ENCODE peak calls at places on chromosomes 16 and 17, in four cellular contexts. One of them, this sample, is unnamed.
A peak's percentile ranks its signal among the peaks of the same experiment; 100 is the strongest.

GRCh38 chr17:54948380-54948779 is 20.1 kb downstream of the COX11 start:
- DNase-seq in neuronal stem cell: no peak
- DNase-seq in H1: no peak
- DNase-seq in mesendoderm: no peak
- DNase-seq in this sample: peak; percentile 93

GRCh38 chr16:85757341-85757822 is 6.5 kb upstream of the C16orf74 start:
- DNase-seq in neuronal stem cell: no peak
- DNase-seq in H1: no peak
- DNase-seq in mesendoderm: no peak
- DNase-seq in this sample: peak; percentile 76

GRCh38 chr17:32755045-32755805 is 121.7 kb downstream of the MYO1D start:
- DNase-seq in neuronal stem cell: peak; percentile 39
- DNase-seq in H1: no peak
- DNase-seq in mesendoderm: peak; percentile 60
- DNase-seq in this sample: peak; percentile 80

GRCh38 chr16:30473231-30474061 is 904 bp downstream of the ITGAL start:
- DNase-seq in neuronal stem cell: no peak
- DNase-seq in H1: no peak
- DNase-seq in mesendoderm: no peak
- DNase-seq in this sample: no peak

GRCh38 chr16:76428858-76429257 is 151.7 kb downstream of the CNTNAP4 start:
- DNase-seq in neuronal stem cell: no peak
- DNase-seq in H1: no peak
- DNase-seq in mesendoderm: no peak
- DNase-seq in this sample: peak; percentile 38

GRCh38 chr16:57723170-57723569 is 12.4 kb upstream of the KATNB1 start:
- DNase-seq in neuronal stem cell: no peak
- DNase-seq in H1: no peak
- DNase-seq in mesendoderm: peak; percentile 61
- DNase-seq in this sample: peak; percentile 6

GRCh38 chr17:33218657-33219298 is 74.3 kb downstream of the ASIC2 start:
- DNase-seq in neuronal stem cell: no peak
- DNase-seq in H1: no peak
- DNase-seq in mesendoderm: no peak
- DNase-seq in this sample: peak; percentile 68

GRCh38 chr17:58356231-58356630 is 4.2 kb upstream of the SUPT4H1 start:
- DNase-seq in neuronal stem cell: no peak
- DNase-seq in H1: no peak
- DNase-seq in mesendoderm: no peak
- DNase-seq in this sample: no peak

GRCh38 chr16:2429771-2430663 is 770 bp downstream of the CCNF start:
- DNase-seq in neuronal stem cell: no peak
- DNase-seq in H1: no peak
- DNase-seq in mesendoderm: peak; percentile 19
- DNase-seq in this sample: peak; percentile 39

GRCh38 chr16:12893050-12893750 is 8.2 kb upstream of the SHISA9 start:
- DNase-seq in neuronal stem cell: no peak
- DNase-seq in H1: no peak
- DNase-seq in mesendoderm: no peak
- DNase-seq in this sample: no peak

GRCh38 chr16:31260136-31260931 is 559 bp downstream of the ITGAM start:
- DNase-seq in neuronal stem cell: no peak
- DNase-seq in H1: no peak
- DNase-seq in mesendoderm: no peak
- DNase-seq in this sample: no peak

GRCh38 chr16:86510465-86511261 is at the start of gene FOXF1:
- DNase-seq in neuronal stem cell: peak; percentile 32
- DNase-seq in H1: no peak
- DNase-seq in mesendoderm: peak; percentile 72
- DNase-seq in this sample: peak; percentile 91

GRCh38 chr16:23092801-23093117 is 56.5 kb downstream of the USP31 start:
- DNase-seq in neuronal stem cell: no peak
- DNase-seq in H1: no peak
- DNase-seq in mesendoderm: no peak
- DNase-seq in this sample: no peak

GRCh38 chr16:30829130-30830071 is 42.4 kb upstream of the ZNF629 start:
- DNase-seq in neuronal stem cell: no peak
- DNase-seq in H1: no peak
- DNase-seq in mesendoderm: peak; percentile 18
- DNase-seq in this sample: no peak

GRCh38 chr17:65696739-65697394 is 135.4 kb upstream of the AXIN2 start:
- DNase-seq in neuronal stem cell: no peak
- DNase-seq in H1: no peak
- DNase-seq in mesendoderm: peak; percentile 37
- DNase-seq in this sample: peak; percentile 51

GRCh38 chr17:41308251-41308917 is 725 bp downstream of the KRTAP16-1 start:
- DNase-seq in neuronal stem cell: no peak
- DNase-seq in H1: no peak
- DNase-seq in mesendoderm: no peak
- DNase-seq in this sample: no peak

GRCh38 chr16:67632415-67633172 is 12.3 kb upstream of the CARMIL2 start:
- DNase-seq in neuronal stem cell: no peak
- DNase-seq in H1: no peak
- DNase-seq in mesendoderm: no peak
- DNase-seq in this sample: peak; percentile 10

GRCh38 chr16:70706948-70707465 is 21.2 kb upstream of the MTSS2 start:
- DNase-seq in neuronal stem cell: no peak
- DNase-seq in H1: no peak
- DNase-seq in mesendoderm: no peak
- DNase-seq in this sample: peak; percentile 84

GRCh38 chr16:28304214-28304613 is 11.9 kb downstream of the SBK1 start:
- DNase-seq in neuronal stem cell: peak; percentile 21
- DNase-seq in H1: no peak
- DNase-seq in mesendoderm: peak; percentile 64
- DNase-seq in this sample: peak; percentile 48

GRCh38 chr17:81241648-81242420 is 2.7 kb downstream of the NDUFAF8 start:
- DNase-seq in neuronal stem cell: peak; percentile 72
- DNase-seq in H1: peak; percentile 50
- DNase-seq in mesendoderm: peak; percentile 75
- DNase-seq in this sample: peak; percentile 54

GRCh38 chr16:58110590-58111330 is 18.4 kb downstream of the CFAP20 start:
- DNase-seq in neuronal stem cell: no peak
- DNase-seq in H1: no peak
- DNase-seq in mesendoderm: peak; percentile 94
- DNase-seq in this sample: peak; percentile 86

GRCh38 chr16:85027349-85027967 is at the start of gene KIAA0513:
- DNase-seq in neuronal stem cell: peak; percentile 95
- DNase-seq in H1: peak; percentile 73
- DNase-seq in mesendoderm: peak; percentile 93
- DNase-seq in this sample: peak; percentile 93

DNA sequence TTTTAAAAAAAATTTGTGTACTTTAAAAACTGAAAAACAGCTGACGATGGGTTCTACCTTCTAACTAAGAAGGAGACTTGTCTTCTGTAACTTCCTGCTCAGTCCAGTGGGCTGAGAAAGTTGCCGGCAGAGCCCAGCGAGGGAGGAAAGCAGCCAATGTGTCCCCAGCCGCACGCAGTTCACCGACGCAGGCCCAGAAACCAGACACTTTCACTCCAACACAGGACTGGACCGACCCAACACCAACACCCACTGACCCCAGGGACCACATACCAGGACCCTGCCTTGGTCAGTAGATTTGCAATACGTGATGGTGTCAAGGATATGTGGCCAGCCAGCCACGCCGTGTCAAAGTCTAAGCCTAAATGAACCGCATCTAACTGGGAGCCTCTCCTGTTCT is 25.5 kb downstream of the TRAP1 start:
- DNase-seq in neuronal stem cell: no peak
- DNase-seq in H1: no peak
- DNase-seq in mesendoderm: no peak
- DNase-seq in this sample: no peak
- H3K18ac ChIP-seq in neuronal stem cell: no peak overlapping the region
- H3K18ac ChIP-seq in H1: no peak overlapping the region
- H3K18ac ChIP-seq in mesendoderm: no peak overlapping the region
- H3K18ac ChIP-seq in this sample: no peak overlapping the region

GRCh38 chr17:49130891-49131290 is 1.7 kb upstream of the B4GALNT2 start:
- DNase-seq in neuronal stem cell: no peak
- DNase-seq in H1: no peak
- DNase-seq in mesendoderm: no peak
- DNase-seq in this sample: peak; percentile 31
- H3K4me3 ChIP-seq in neuronal stem cell: no peak overlapping the region
- H3K4me3 ChIP-seq in H1: no peak overlapping the region
- H3K4me3 ChIP-seq in mesendoderm: no peak overlapping the region
- H3K4me3 ChIP-seq in this sample: no peak overlapping the region

DNA sequence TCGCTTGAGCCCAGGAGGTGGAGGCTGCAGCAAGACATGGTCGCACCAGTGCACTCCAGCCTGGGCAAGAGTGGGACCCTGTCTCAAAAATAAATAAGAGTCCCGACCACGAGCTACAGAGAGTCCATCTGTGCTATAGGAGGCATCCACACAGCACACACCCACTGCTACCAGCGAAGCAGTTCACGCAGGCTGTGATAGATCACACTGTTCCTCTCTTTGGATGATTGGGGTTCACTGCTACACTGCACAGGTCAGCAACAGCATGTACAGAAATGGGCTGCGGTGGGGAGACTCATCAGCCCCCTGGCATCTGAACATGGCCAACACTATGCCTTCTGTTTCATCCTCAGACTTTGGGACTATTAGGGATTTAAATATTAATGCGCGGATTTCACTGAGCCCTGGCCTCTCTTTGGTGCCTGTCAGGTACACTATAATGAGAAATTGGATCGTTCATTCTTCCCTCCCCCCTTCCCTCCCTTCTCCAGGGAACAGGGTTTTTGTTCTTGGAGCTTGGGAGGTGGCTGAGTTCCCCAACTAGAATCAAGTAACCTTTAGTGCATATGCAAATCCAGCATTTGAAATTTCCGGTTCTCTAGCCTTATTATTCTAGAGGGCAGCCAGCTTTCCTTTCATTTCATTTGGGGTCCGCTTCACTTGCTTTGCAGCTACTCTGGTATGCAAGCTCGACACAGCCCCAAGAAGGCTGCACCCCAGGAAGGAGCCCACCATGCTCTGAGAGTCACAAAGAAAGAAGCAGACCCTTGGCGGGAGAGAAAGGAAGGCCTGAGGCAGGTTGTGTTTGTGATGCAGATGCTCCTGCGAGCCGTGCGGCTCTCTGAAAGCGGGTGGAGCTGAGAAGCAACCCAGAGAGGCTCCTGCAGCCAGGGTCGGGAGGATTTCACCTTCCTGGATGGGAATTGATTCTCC is 34.1 kb downstream of the PMM2 start:
- DNase-seq in neuronal stem cell: peak; percentile 32
- DNase-seq in H1: peak; percentile 89
- DNase-seq in mesendoderm: peak; percentile 78
- DNase-seq in this sample: no peak
- H3K18ac ChIP-seq in neuronal stem cell: peak overlapping the region; percentile 89
- H3K18ac ChIP-seq in H1: peak overlapping the region; percentile 98
- H3K18ac ChIP-seq in mesendoderm: no peak overlapping the region
- H3K18ac ChIP-seq in this sample: no peak overlapping the region

DNA sequence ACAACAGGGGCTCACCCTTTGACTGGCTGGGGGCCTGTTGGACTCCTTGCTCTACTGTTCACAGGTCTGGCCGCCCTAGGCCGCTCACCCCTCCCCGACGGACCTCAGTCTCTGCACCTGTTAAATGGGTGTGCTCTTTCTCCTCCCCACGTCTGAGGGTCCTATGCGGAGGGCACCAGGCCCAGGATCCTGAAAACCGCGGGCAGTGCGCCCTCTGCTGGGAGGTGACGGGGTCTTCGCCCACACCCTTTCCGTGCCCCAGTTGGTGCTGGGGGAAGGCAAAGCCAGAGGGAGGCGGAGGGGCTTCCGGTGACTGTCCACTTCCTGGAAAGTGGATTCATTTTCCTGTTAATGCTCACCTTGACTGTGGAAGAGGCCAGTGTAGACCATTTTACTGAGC is 1010.9 kb downstream of the KCNJ18 start:
- DNase-seq in neuronal stem cell: no peak
- DNase-seq in H1: no peak
- DNase-seq in mesendoderm: no peak
- DNase-seq in this sample: no peak
- H3K4me3 ChIP-seq in neuronal stem cell: no peak overlapping the region
- H3K4me3 ChIP-seq in H1: no peak overlapping the region
- H3K4me3 ChIP-seq in mesendoderm: no peak overlapping the region
- H3K4me3 ChIP-seq in this sample: no peak overlapping the region

DNA sequence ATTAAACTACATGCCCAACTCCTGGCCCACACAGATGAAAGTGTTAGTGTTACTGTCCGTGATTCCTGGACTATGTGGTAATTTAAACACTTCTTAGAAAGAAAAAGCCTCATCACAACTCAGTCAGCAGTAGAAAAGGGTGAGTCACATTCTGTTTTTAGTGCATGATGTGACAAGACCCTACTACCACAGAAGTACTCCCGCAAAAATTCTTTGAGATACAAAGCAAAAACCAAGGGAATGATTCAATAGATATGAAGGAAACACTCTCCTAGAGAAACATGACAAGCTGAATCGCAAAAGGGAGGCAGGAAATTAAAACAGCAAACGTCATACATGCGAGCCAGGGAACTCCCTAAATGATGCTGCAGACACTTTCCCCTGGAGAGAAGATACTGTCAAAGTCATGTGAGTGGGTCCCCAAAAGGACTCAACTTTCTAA is 14.4 kb downstream of the SNN start:
- DNase-seq in neuronal stem cell: no peak
- DNase-seq in H1: no peak
- DNase-seq in mesendoderm: no peak
- DNase-seq in this sample: peak; percentile 97
- H3K18ac ChIP-seq in neuronal stem cell: no peak overlapping the region
- H3K18ac ChIP-seq in H1: no peak overlapping the region
- H3K18ac ChIP-seq in mesendoderm: no peak overlapping the region
- H3K18ac ChIP-seq in this sample: no peak overlapping the region

DNA sequence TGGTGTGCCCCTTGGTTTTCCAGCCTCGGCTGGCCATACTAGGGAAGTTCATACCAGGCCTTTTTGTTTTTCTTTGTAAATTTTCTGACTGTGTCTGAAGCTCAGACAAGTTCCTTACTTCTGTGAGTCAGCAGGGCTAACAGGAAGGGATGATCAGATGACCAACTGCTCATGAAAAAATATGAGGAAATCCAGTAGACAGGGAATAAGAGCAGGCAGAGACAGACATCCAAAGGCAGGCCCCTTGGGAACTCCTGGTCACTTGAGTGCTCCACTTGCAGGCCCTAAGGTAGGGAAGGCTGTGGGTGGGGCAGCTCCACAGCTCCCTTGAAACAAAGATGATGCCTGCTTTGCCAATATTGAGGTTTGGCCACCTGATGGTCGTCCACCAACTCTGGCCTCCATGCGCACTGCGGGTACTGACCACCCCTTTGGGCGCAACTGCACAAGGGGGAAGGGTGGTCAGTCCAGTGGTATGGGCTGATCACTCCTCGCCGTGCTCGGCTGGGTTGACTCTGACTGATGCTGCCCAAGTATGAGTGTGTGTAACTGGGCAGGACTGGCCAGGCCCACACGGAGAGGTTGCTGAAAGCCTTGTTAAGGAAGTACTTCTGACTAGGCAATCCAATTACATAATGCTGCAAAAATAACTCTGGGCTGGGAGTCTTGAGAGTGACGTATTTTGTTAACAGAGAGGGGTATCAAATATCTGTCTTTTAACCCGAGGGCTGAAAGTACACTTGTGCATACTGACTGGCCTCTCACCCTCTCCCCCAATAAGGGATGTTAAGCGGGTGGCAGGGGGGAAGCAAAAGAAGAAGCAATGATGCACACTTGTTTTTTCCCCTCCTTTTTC is 20.8 kb upstream of the ZFHX3 start:
- DNase-seq in neuronal stem cell: no peak
- DNase-seq in H1: no peak
- DNase-seq in mesendoderm: no peak
- DNase-seq in this sample: peak; percentile 97
- H3K4me3 ChIP-seq in neuronal stem cell: no peak overlapping the region
- H3K4me3 ChIP-seq in H1: no peak overlapping the region
- H3K4me3 ChIP-seq in mesendoderm: no peak overlapping the region
- H3K4me3 ChIP-seq in this sample: no peak overlapping the region